ENCODE peak calls at places on chromosomes 16 and 17, in six cellular contexts. One of them, this sample, is unnamed.

GRCh38 chr16:65414284-65414984 is 292.6 kb upstream of the CDH11 start:
- ATAC-seq in K562: no peak
- ATAC-seq in HCT116: no peak
- ATAC-seq in upper lobe of left lung: no peak
- ATAC-seq in HepG2: no peak
- ATAC-seq in GM12878: no peak
- ATAC-seq in this sample: no peak

GRCh38 chr17:17414316-17414937 is 62.4 kb upstream of the MED9 start:
- ATAC-seq in HepG2: no peak
- ATAC-seq in K562: no peak
- ATAC-seq in HCT116: no peak
- ATAC-seq in upper lobe of left lung: no peak
- ATAC-seq in GM12878: no peak
- ATAC-seq in this sample: peak; percentile 67

GRCh38 chr17:35212668-35213067 is 18.5 kb upstream of the SLC35G3 start:
- ATAC-seq in K562: no peak
- ATAC-seq in HepG2: no peak
- ATAC-seq in GM12878: no peak
- ATAC-seq in upper lobe of left lung: no peak
- ATAC-seq in HCT116: no peak
- ATAC-seq in this sample: no peak

GRCh38 chr17:73240561-73240960 is 21.1 kb downstream of the CPSF4L start:
- ATAC-seq in GM12878: no peak
- ATAC-seq in HepG2: no peak
- ATAC-seq in HCT116: no peak
- ATAC-seq in K562: peak; percentile 34
- ATAC-seq in upper lobe of left lung: no peak
- ATAC-seq in this sample: no peak

GRCh38 chr16:13552062-13552959 is 367.6 kb upstream of the ERCC4 start:
- ATAC-seq in GM12878: no peak
- ATAC-seq in K562: no peak
- ATAC-seq in HCT116: no peak
- ATAC-seq in upper lobe of left lung: no peak
- ATAC-seq in HepG2: peak; percentile 36
- ATAC-seq in this sample: no peak

GRCh38 chr16:56048425-56049100 is 142.7 kb upstream of the GNAO1 start:
- ATAC-seq in GM12878: peak; percentile 96
- ATAC-seq in upper lobe of left lung: no peak
- ATAC-seq in HCT116: no peak
- ATAC-seq in K562: no peak
- ATAC-seq in HepG2: no peak
- ATAC-seq in this sample: no peak

GRCh38 chr16:84608281-84608680 is 9.6 kb downstream of the COTL1 start:
- ATAC-seq in GM12878: peak; percentile 27
- ATAC-seq in HepG2: no peak
- ATAC-seq in HCT116: no peak
- ATAC-seq in upper lobe of left lung: no peak
- ATAC-seq in K562: no peak
- ATAC-seq in this sample: no peak

GRCh38 chr16:1941924-1942809 is 832 bp downstream of the MSRB1 start:
- ATAC-seq in HCT116: peak; percentile 1
- ATAC-seq in upper lobe of left lung: no peak
- ATAC-seq in HepG2: no peak
- ATAC-seq in GM12878: peak; percentile 5
- ATAC-seq in K562: peak; percentile 34
- ATAC-seq in this sample: no peak

GRCh38 chr16:90019543-90020259 is 445 bp upstream of the DBNDD1 start:
- ATAC-seq in HCT116: peak; percentile 65
- ATAC-seq in upper lobe of left lung: no peak
- ATAC-seq in GM12878: peak; percentile 66
- ATAC-seq in HepG2: peak; percentile 38
- ATAC-seq in K562: peak; percentile 72
- ATAC-seq in this sample: no peak

GRCh38 chr16:1066584-1067172 is 5.9 kb upstream of the SSTR5 start:
- ATAC-seq in GM12878: no peak
- ATAC-seq in HepG2: no peak
- ATAC-seq in HCT116: no peak
- ATAC-seq in K562: no peak
- ATAC-seq in upper lobe of left lung: no peak
- ATAC-seq in this sample: no peak

GRCh38 chr17:82407255-82407654 is 10.9 kb upstream of the HEXD start:
- ATAC-seq in K562: no peak
- ATAC-seq in GM12878: no peak
- ATAC-seq in upper lobe of left lung: no peak
- ATAC-seq in HepG2: no peak
- ATAC-seq in HCT116: peak; percentile 78
- ATAC-seq in this sample: no peak

GRCh38 chr17:20852541-20853370 is 190.1 kb downstream of the USP22 start:
- ATAC-seq in GM12878: no peak
- ATAC-seq in K562: peak; percentile 85
- ATAC-seq in upper lobe of left lung: no peak
- ATAC-seq in HepG2: peak; percentile 57
- ATAC-seq in HCT116: peak; percentile 44
- ATAC-seq in this sample: no peak

GRCh38 chr16:28473714-28474265 is 1.7 kb upstream of the NPIPB7 start:
- ATAC-seq in GM12878: peak; percentile 89
- ATAC-seq in upper lobe of left lung: no peak
- ATAC-seq in HepG2: no peak
- ATAC-seq in K562: no peak
- ATAC-seq in HCT116: no peak
- ATAC-seq in this sample: no peak

GRCh38 chr17:13776027-13776551 is 174.4 kb upstream of the HS3ST3A1 start:
- ATAC-seq in GM12878: no peak
- ATAC-seq in upper lobe of left lung: no peak
- ATAC-seq in K562: no peak
- ATAC-seq in HepG2: no peak
- ATAC-seq in HCT116: no peak
- ATAC-seq in this sample: no peak

GRCh38 chr17:7445011-7445927 is at the start of gene CHRNB1:
- ATAC-seq in K562: peak; percentile 94
- ATAC-seq in GM12878: peak; percentile 71
- ATAC-seq in upper lobe of left lung: peak; percentile 86
- ATAC-seq in HCT116: peak; percentile 91
- ATAC-seq in HepG2: peak; percentile 88
- ATAC-seq in this sample: peak; percentile 73

GRCh38 chr17:49483588-49484509 is 11.2 kb upstream of the NGFR start:
- ATAC-seq in HCT116: no peak
- ATAC-seq in K562: no peak
- ATAC-seq in HepG2: no peak
- ATAC-seq in upper lobe of left lung: no peak
- ATAC-seq in GM12878: no peak
- ATAC-seq in this sample: no peak
- TF ChIP-seq POLR2A in HCT116: no peak
- TF ChIP-seq POLR2A in K562: no peak
- TF ChIP-seq POLR2A in HepG2: no peak
- TF ChIP-seq POLR2A in upper lobe of left lung: no peak
- TF ChIP-seq POLR2A in GM12878: no peak
- TF ChIP-seq POLR2A in this sample: no peak

GRCh38 chr16:23080747-23081146 is 68.5 kb downstream of the USP31 start:
- ATAC-seq in HepG2: no peak
- ATAC-seq in GM12878: no peak
- ATAC-seq in upper lobe of left lung: no peak
- ATAC-seq in K562: no peak
- ATAC-seq in HCT116: no peak
- ATAC-seq in this sample: no peak

GRCh38 chr16:23080329-23080728 is 68.9 kb downstream of the USP31 start:
- ATAC-seq in HepG2: no peak
- ATAC-seq in upper lobe of left lung: no peak
- ATAC-seq in HCT116: no peak
- ATAC-seq in K562: no peak
- ATAC-seq in GM12878: no peak
- ATAC-seq in this sample: no peak

GRCh38 chr16:23082161-23082788 is 67.0 kb downstream of the USP31 start:
- ATAC-seq in HCT116: no peak
- ATAC-seq in GM12878: no peak
- ATAC-seq in upper lobe of left lung: no peak
- ATAC-seq in K562: no peak
- ATAC-seq in HepG2: peak; percentile 37
- ATAC-seq in this sample: no peak

GRCh38 chr16:23079683-23080221 is 69.5 kb downstream of the USP31 start:
- ATAC-seq in K562: no peak
- ATAC-seq in upper lobe of left lung: peak; percentile 50
- ATAC-seq in GM12878: no peak
- ATAC-seq in HepG2: peak; percentile 35
- ATAC-seq in HCT116: no peak
- ATAC-seq in this sample: no peak

GRCh38 chr16:23081675-23082119 is 67.6 kb downstream of the USP31 start:
- ATAC-seq in GM12878: no peak
- ATAC-seq in K562: no peak
- ATAC-seq in upper lobe of left lung: peak; percentile 50
- ATAC-seq in HCT116: no peak
- ATAC-seq in HepG2: no peak
- ATAC-seq in this sample: no peak
- TF ChIP-seq CTCF in GM12878: no peak
- TF ChIP-seq CTCF in K562: no peak
- TF ChIP-seq CTCF in upper lobe of left lung: no peak
- TF ChIP-seq CTCF in HCT116: no peak
- TF ChIP-seq CTCF in HepG2: no peak
- TF ChIP-seq CTCF in this sample: no peak

DNA sequence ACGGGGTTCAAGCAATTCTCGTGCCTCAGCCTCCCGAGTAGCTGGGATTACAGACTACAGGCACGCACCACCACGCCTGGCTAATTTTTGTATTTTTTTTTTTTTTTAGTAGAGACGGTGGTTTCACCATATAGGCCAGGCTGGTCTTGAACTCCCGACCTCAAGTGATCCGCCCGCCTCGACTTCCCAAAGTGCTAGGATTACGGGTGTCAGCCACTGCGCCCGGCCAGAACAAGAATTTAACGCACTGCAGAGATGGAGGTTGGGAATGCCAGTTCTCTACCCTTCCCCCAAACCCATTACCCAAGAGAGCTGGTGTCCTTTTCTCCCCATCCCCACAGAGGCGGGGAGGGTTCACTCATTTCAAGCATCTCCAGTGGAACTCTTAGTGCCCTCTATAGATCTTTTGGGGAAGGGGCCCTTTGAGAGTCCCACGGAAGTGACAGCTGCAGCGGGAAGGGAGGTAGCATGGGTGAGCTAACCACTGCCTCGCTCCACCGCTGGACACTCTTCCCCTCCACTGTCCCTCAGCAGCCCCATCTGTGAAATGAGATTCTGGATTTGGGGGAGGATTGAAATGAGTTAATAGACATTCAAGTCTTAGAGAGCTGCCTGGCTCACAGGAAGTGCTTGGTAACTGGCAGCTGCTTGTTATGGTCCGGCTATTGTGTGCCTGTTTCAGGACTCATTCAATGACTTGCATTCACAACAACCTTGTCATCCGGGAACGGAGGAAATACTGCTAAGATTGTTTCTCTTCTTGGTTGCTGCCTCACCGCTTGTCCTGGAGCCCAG is 3.5 kb upstream of the UBALD2 start:
- ATAC-seq in HepG2: no peak
- ATAC-seq in upper lobe of left lung: no peak
- ATAC-seq in K562: no peak
- ATAC-seq in HCT116: no peak
- ATAC-seq in GM12878: peak; percentile 3
- ATAC-seq in this sample: no peak
- TF ChIP-seq POLR2AphosphoS5 in HepG2: no peak
- TF ChIP-seq POLR2AphosphoS5 in upper lobe of left lung: peak; percentile 55
- TF ChIP-seq POLR2AphosphoS5 in K562: no peak
- TF ChIP-seq POLR2AphosphoS5 in HCT116: no peak
- TF ChIP-seq POLR2AphosphoS5 in GM12878: no peak
- TF ChIP-seq POLR2AphosphoS5 in this sample: no peak

GRCh38 chr16:31138621-31139578 is 3.4 kb upstream of the PRSS8 start:
- ATAC-seq in HepG2: peak; percentile 0
- ATAC-seq in upper lobe of left lung: peak; percentile 75
- ATAC-seq in GM12878: no peak
- ATAC-seq in HCT116: peak; percentile 54
- ATAC-seq in K562: no peak
- ATAC-seq in this sample: no peak
- TF ChIP-seq POLR2A in HepG2: peak; percentile 0
- TF ChIP-seq POLR2A in upper lobe of left lung: no peak
- TF ChIP-seq POLR2A in GM12878: no peak
- TF ChIP-seq POLR2A in HCT116: peak; percentile 50
- TF ChIP-seq POLR2A in K562: no peak
- TF ChIP-seq POLR2A in this sample: no peak